ENCODE peak calls at places on chromosomes 1 and 21, in six cellular contexts. G, D, T, S, C and L are unnamed samples.
A peak's percentile ranks its signal among the peaks of the same experiment; 100 is the strongest.

GRCh38 chr1:88216441-88216840 is 467.6 kb upstream of the PKN2 start:
- DNase-seq in G (peak; percentile 23), D (no peak), T (no peak), S (no peak), C (no peak), L (no peak)

GRCh38 chr1:1239624-1240347 is 6.7 kb downstream of the C1QTNF12 start:
- DNase-seq in G (peak; percentile 35), D (no peak), T (no peak), S (no peak), C (no peak), L (no peak)

GRCh38 chr1:220906561-220907334 is 27.5 kb downstream of the HLX start:
- DNase-seq in G (no peak), D (no peak), T (no peak), S (peak; percentile 30), C (no peak), L (no peak)

GRCh38 chr1:25876693-25877077 is 1.2 kb upstream of the PAQR7 start:
- DNase-seq in G (no peak), D (no peak), T (no peak), S (no peak), C (no peak), L (no peak)

GRCh38 chr1:151512326-151512725 is 1.1 kb downstream of the CGN start:
- DNase-seq in G (no peak), D (no peak), T (no peak), S (no peak), C (no peak), L (no peak)

GRCh38 chr21:41712201-41712600 is 54.7 kb downstream of the RIPK4 start:
- DNase-seq in G (peak; percentile 47), D (no peak), T (no peak), S (no peak), C (no peak), L (no peak)

GRCh38 chr1:230359992-230360391 is 66.1 kb downstream of the PGBD5 start:
- DNase-seq in G (no peak), D (no peak), T (no peak), S (peak; percentile 19), C (no peak), L (no peak)

GRCh38 chr1:232622981-232623380 is 7.0 kb downstream of the SIPA1L2 start:
- DNase-seq in G (peak; percentile 57), D (no peak), T (no peak), S (no peak), C (no peak), L (no peak)

GRCh38 chr1:234154320-234155251 is 218.7 kb upstream of the COA6 start:
- DNase-seq in G (no peak), D (no peak), T (no peak), S (peak; percentile 85), C (no peak), L (peak; percentile 77)

GRCh38 chr1:192066202-192066601 is 92.1 kb upstream of the RGS18 start:
- DNase-seq in G (no peak), D (no peak), T (no peak), S (peak; percentile 2), C (no peak), L (peak; percentile 7)

GRCh38 chr1:67559222-67559700 is 125.7 kb upstream of the GADD45A start:
- DNase-seq in G (no peak), D (no peak), T (peak; percentile 59), S (peak; percentile 71), C (no peak), L (peak; percentile 48)

GRCh38 chr1:183461350-183461749 is 10.9 kb upstream of the SMG7 start:
- DNase-seq in G (no peak), D (no peak), T (no peak), S (peak; percentile 67), C (no peak), L (peak; percentile 63)

GRCh38 chr1:23930861-23931471 is 17.8 kb upstream of the CNR2 start:
- DNase-seq in G (no peak), D (peak; percentile 67), T (no peak), S (peak; percentile 77), C (no peak), L (peak; percentile 64)

GRCh38 chr1:47915677-47916353 is 81.4 kb downstream of the TRABD2B start:
- DNase-seq in G (no peak), D (no peak), T (no peak), S (no peak), C (no peak), L (no peak)

GRCh38 chr1:47921935-47922415 is 75.2 kb downstream of the TRABD2B start:
- DNase-seq in G (no peak), D (no peak), T (no peak), S (no peak), C (no peak), L (no peak)

GRCh38 chr1:47918257-47918867 is 78.8 kb downstream of the TRABD2B start:
- DNase-seq in G (no peak), D (no peak), T (no peak), S (no peak), C (no peak), L (no peak)

GRCh38 chr1:47917696-47918095 is 79.5 kb downstream of the TRABD2B start:
- DNase-seq in G (no peak), D (no peak), T (no peak), S (no peak), C (no peak), L (no peak)

GRCh38 chr1:47919113-47919833 is 77.9 kb downstream of the TRABD2B start:
- DNase-seq in G (no peak), D (no peak), T (no peak), S (no peak), C (no peak), L (no peak)
- H3K4me3 ChIP-seq in G (no peak overlapping the region), D (no peak overlapping the region), T (no peak overlapping the region), S (no peak overlapping the region), C (no peak overlapping the region), L (no peak overlapping the region)

GRCh38 chr1:54823670-54824069 is 22.5 kb upstream of the TTC22 start:
- DNase-seq in G (no peak), D (no peak), T (no peak), S (no peak), C (no peak), L (no peak)

GRCh38 chr1:54826226-54826816 is 25.2 kb upstream of the TTC22 start:
- DNase-seq in G (no peak), D (no peak), T (no peak), S (no peak), C (no peak), L (no peak)

GRCh38 chr1:54819733-54820132 is 18.6 kb upstream of the TTC22 start:
- DNase-seq in G (no peak), D (no peak), T (no peak), S (no peak), C (no peak), L (no peak)

GRCh38 chr1:54825696-54826095 is 24.6 kb upstream of the TTC22 start:
- DNase-seq in G (no peak), D (no peak), T (no peak), S (no peak), C (no peak), L (no peak)
- H3K4me3 ChIP-seq in G (no peak overlapping the region), D (no peak overlapping the region), T (no peak overlapping the region), S (no peak overlapping the region), C (no peak overlapping the region), L (no peak overlapping the region)

DNA sequence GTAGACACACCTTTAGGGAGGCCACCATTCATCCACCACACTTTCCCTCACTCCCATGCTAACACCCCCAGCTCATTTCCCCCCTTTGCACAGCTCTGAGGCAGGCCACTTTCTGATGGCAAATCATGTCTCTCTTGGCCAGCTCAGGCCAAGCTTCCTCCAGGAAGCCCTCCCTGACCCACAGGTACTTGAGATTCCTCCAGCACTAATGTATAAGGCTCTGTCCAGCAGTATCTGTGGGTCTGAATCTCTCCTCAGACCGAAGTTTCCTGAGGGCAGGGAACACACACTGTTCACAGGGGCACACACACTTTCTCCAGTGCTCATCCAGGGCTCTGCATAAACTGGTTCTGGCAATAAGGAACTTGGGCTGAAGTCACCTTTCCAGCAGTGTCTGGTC is 19.2 kb downstream of the LGR6 start:
- DNase-seq in G (no peak), D (no peak), T (no peak), S (no peak), C (no peak), L (no peak)
- H3K4me3 ChIP-seq in G (no peak overlapping the region), D (no peak overlapping the region), T (no peak overlapping the region), S (no peak overlapping the region), C (no peak overlapping the region), L (no peak overlapping the region)

GRCh38 chr1:227726318-227726717 is 8.8 kb downstream of the JMJD4 start:
- DNase-seq in G (no peak), D (no peak), T (no peak), S (no peak), C (no peak), L (no peak)

GRCh38 chr1:227728892-227729143 is 6.3 kb downstream of the JMJD4 start:
- DNase-seq in G (no peak), D (no peak), T (no peak), S (no peak), C (no peak), L (no peak)

GRCh38 chr1:227725036-227725435 is 10.1 kb downstream of the JMJD4 start:
- DNase-seq in G (no peak), D (no peak), T (no peak), S (no peak), C (no peak), L (no peak)

GRCh38 chr1:227728059-227728891 is 6.8 kb downstream of the JMJD4 start:
- DNase-seq in G (peak; percentile 89), D (peak; percentile 85), T (peak; percentile 85), S (peak; percentile 41), C (peak; percentile 67), L (peak; percentile 34)

GRCh38 chr1:227726924-227727599 is 8.0 kb downstream of the JMJD4 start:
- DNase-seq in G (no peak), D (no peak), T (no peak), S (no peak), C (no peak), L (no peak)
- H3K4me3 ChIP-seq in G (no peak overlapping the region), D (no peak overlapping the region), T (no peak overlapping the region), S (no peak overlapping the region), C (no peak overlapping the region), L (no peak overlapping the region)